ENCODE peak calls at places on chromosomes 7 and 10, in seven cellular contexts. One of them, this sample, is unnamed.

GRCh38 chr10:2839081-2839725 is 228.1 kb upstream of the PFKP start:
- DNase-seq in CD4-positive, alpha-beta T cell: peak
- DNase-seq in left ventricle myocardium inferior: peak
- DNase-seq in body of pancreas: peak
- DNase-seq in pancreas: no peak
- DNase-seq in osteoblast: peak
- DNase-seq in heart left ventricle: no peak
- DNase-seq in this sample: peak

GRCh38 chr7:132430863-132431822 is 145.1 kb downstream of the PLXNA4 start:
- DNase-seq in heart left ventricle: no peak
- DNase-seq in pancreas: peak
- DNase-seq in CD4-positive, alpha-beta T cell: peak
- DNase-seq in body of pancreas: peak
- DNase-seq in osteoblast: peak
- DNase-seq in left ventricle myocardium inferior: no peak
- DNase-seq in this sample: peak

GRCh38 chr7:120805636-120806388 is 52.1 kb downstream of the TSPAN12 start:
- DNase-seq in heart left ventricle: peak
- DNase-seq in CD4-positive, alpha-beta T cell: peak
- DNase-seq in left ventricle myocardium inferior: no peak
- DNase-seq in pancreas: peak
- DNase-seq in body of pancreas: peak
- DNase-seq in osteoblast: no peak
- DNase-seq in this sample: peak

GRCh38 chr7:151696738-151697514 is 177.2 kb upstream of the RHEB start:
- DNase-seq in heart left ventricle: peak
- DNase-seq in body of pancreas: peak
- DNase-seq in left ventricle myocardium inferior: peak
- DNase-seq in CD4-positive, alpha-beta T cell: no peak
- DNase-seq in osteoblast: peak
- DNase-seq in pancreas: no peak
- DNase-seq in this sample: peak

GRCh38 chr7:21868647-21868896 is 77.1 kb downstream of the CDCA7L start:
- DNase-seq in heart left ventricle: no peak
- DNase-seq in pancreas: no peak
- DNase-seq in CD4-positive, alpha-beta T cell: no peak
- DNase-seq in osteoblast: no peak
- DNase-seq in left ventricle myocardium inferior: no peak
- DNase-seq in body of pancreas: no peak
- DNase-seq in this sample: no peak

GRCh38 chr10:79019441-79019840 is 49.3 kb upstream of the ZMIZ1 start:
- DNase-seq in osteoblast: no peak
- DNase-seq in body of pancreas: no peak
- DNase-seq in heart left ventricle: no peak
- DNase-seq in left ventricle myocardium inferior: no peak
- DNase-seq in pancreas: no peak
- DNase-seq in CD4-positive, alpha-beta T cell: no peak
- DNase-seq in this sample: no peak

GRCh38 chr10:9510626-9511025 is 1456.1 kb downstream of the GATA3 start:
- DNase-seq in CD4-positive, alpha-beta T cell: no peak
- DNase-seq in body of pancreas: no peak
- DNase-seq in osteoblast: no peak
- DNase-seq in heart left ventricle: no peak
- DNase-seq in left ventricle myocardium inferior: no peak
- DNase-seq in pancreas: no peak
- DNase-seq in this sample: no peak

GRCh38 chr7:28096713-28097112 is 83.9 kb downstream of the JAZF1 start:
- DNase-seq in pancreas: peak
- DNase-seq in CD4-positive, alpha-beta T cell: peak
- DNase-seq in body of pancreas: peak
- DNase-seq in osteoblast: peak
- DNase-seq in left ventricle myocardium inferior: no peak
- DNase-seq in heart left ventricle: peak
- DNase-seq in this sample: peak

GRCh38 chr10:74542077-74542476 is 284.3 kb upstream of the KAT6B start:
- DNase-seq in body of pancreas: peak
- DNase-seq in CD4-positive, alpha-beta T cell: no peak
- DNase-seq in heart left ventricle: no peak
- DNase-seq in pancreas: no peak
- DNase-seq in left ventricle myocardium inferior: no peak
- DNase-seq in osteoblast: peak
- DNase-seq in this sample: peak

GRCh38 chr7:74039337-74039736 is 11.4 kb downstream of the ELN start:
- DNase-seq in left ventricle myocardium inferior: no peak
- DNase-seq in CD4-positive, alpha-beta T cell: no peak
- DNase-seq in heart left ventricle: peak
- DNase-seq in osteoblast: peak
- DNase-seq in pancreas: no peak
- DNase-seq in body of pancreas: no peak
- DNase-seq in this sample: peak

GRCh38 chr7:52639981-52640380 is 395.5 kb upstream of the POM121L12 start:
- DNase-seq in left ventricle myocardium inferior: no peak
- DNase-seq in heart left ventricle: no peak
- DNase-seq in pancreas: no peak
- DNase-seq in osteoblast: no peak
- DNase-seq in CD4-positive, alpha-beta T cell: no peak
- DNase-seq in body of pancreas: no peak
- DNase-seq in this sample: no peak

GRCh38 chr10:11433657-11434056 is 177.8 kb downstream of the USP6NL start:
- DNase-seq in pancreas: no peak
- DNase-seq in osteoblast: no peak
- DNase-seq in left ventricle myocardium inferior: no peak
- DNase-seq in heart left ventricle: no peak
- DNase-seq in body of pancreas: no peak
- DNase-seq in CD4-positive, alpha-beta T cell: no peak
- DNase-seq in this sample: no peak

GRCh38 chr7:130490287-130490686 is 1.6 kb upstream of the MEST start:
- DNase-seq in pancreas: no peak
- DNase-seq in osteoblast: peak
- DNase-seq in left ventricle myocardium inferior: no peak
- DNase-seq in body of pancreas: no peak
- DNase-seq in heart left ventricle: no peak
- DNase-seq in CD4-positive, alpha-beta T cell: no peak
- DNase-seq in this sample: no peak

GRCh38 chr7:26653966-26654365 is 210.4 kb downstream of the SKAP2 start:
- DNase-seq in pancreas: no peak
- DNase-seq in heart left ventricle: no peak
- DNase-seq in osteoblast: no peak
- DNase-seq in left ventricle myocardium inferior: no peak
- DNase-seq in body of pancreas: no peak
- DNase-seq in CD4-positive, alpha-beta T cell: no peak
- DNase-seq in this sample: peak

GRCh38 chr7:12879139-12879538 is 191.7 kb downstream of the ARL4A start:
- DNase-seq in osteoblast: no peak
- DNase-seq in heart left ventricle: no peak
- DNase-seq in left ventricle myocardium inferior: no peak
- DNase-seq in body of pancreas: no peak
- DNase-seq in pancreas: no peak
- DNase-seq in CD4-positive, alpha-beta T cell: no peak
- DNase-seq in this sample: no peak

GRCh38 chr7:158353606-158354570 is 233.7 kb downstream of the PTPRN2 start:
- DNase-seq in osteoblast: peak
- DNase-seq in heart left ventricle: no peak
- DNase-seq in pancreas: no peak
- DNase-seq in left ventricle myocardium inferior: no peak
- DNase-seq in CD4-positive, alpha-beta T cell: no peak
- DNase-seq in body of pancreas: no peak
- DNase-seq in this sample: peak

GRCh38 chr7:64610997-64611396 is 48.1 kb upstream of the ZNF680 start:
- DNase-seq in heart left ventricle: no peak
- DNase-seq in CD4-positive, alpha-beta T cell: no peak
- DNase-seq in osteoblast: no peak
- DNase-seq in body of pancreas: no peak
- DNase-seq in left ventricle myocardium inferior: no peak
- DNase-seq in pancreas: no peak
- DNase-seq in this sample: no peak

GRCh38 chr10:60089095-60089494 is 182.7 kb upstream of the CCDC6 start:
- DNase-seq in pancreas: no peak
- DNase-seq in left ventricle myocardium inferior: no peak
- DNase-seq in heart left ventricle: no peak
- DNase-seq in body of pancreas: no peak
- DNase-seq in CD4-positive, alpha-beta T cell: no peak
- DNase-seq in osteoblast: peak
- DNase-seq in this sample: peak

GRCh38 chr10:52346394-52347326 is 32.6 kb downstream of the DKK1 start:
- DNase-seq in CD4-positive, alpha-beta T cell: no peak
- DNase-seq in heart left ventricle: no peak
- DNase-seq in body of pancreas: no peak
- DNase-seq in osteoblast: no peak
- DNase-seq in left ventricle myocardium inferior: no peak
- DNase-seq in pancreas: no peak
- DNase-seq in this sample: no peak
- TF ChIP-seq CTCF in CD4-positive, alpha-beta T cell: no peak
- TF ChIP-seq CTCF in heart left ventricle: no peak
- TF ChIP-seq CTCF in body of pancreas: no peak
- TF ChIP-seq CTCF in osteoblast: no peak
- TF ChIP-seq CTCF in left ventricle myocardium inferior: no peak
- TF ChIP-seq CTCF in pancreas: no peak
- TF ChIP-seq CTCF in this sample: no peak

DNA sequence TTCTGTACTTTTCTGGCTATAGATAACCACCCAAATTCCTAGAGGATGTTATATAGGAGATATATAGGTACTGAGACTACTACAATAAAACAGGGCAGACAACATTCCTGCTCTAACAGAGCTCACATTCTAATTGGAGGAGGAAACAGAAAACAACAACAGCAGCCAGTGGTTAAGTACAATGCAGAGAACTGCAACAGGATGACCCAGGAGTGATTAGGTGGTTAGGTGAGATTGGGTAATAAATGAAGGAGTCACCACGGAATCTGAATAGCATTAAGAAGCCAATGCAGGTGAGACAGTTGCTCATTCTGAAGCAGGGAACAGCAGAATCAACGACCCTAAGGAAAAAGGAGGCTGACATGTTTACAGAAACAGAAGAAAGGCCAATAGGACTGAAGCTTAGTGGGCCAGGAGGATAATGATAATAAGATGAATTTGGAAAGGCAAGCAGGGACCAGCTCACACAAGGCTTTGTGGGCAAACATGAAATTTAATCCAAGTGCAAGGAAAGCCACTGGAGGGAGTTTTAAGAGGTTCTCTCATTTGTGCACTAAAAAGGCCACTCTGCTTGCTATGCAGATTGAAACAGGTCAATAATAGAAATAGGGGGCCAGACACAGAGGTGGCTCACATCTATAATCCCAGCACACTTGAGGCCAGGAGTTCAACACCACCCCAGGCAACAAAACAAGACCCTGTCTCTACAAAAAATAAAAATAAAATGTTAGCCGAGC is 16.9 kb upstream of the REEP3 start:
- DNase-seq in pancreas: no peak
- DNase-seq in heart left ventricle: no peak
- DNase-seq in CD4-positive, alpha-beta T cell: no peak
- DNase-seq in body of pancreas: no peak
- DNase-seq in osteoblast: no peak
- DNase-seq in left ventricle myocardium inferior: no peak
- DNase-seq in this sample: peak
- TF ChIP-seq CTCF in pancreas: no peak
- TF ChIP-seq CTCF in heart left ventricle: no peak
- TF ChIP-seq CTCF in CD4-positive, alpha-beta T cell: no peak
- TF ChIP-seq CTCF in body of pancreas: no peak
- TF ChIP-seq CTCF in osteoblast: peak
- TF ChIP-seq CTCF in left ventricle myocardium inferior: no peak
- TF ChIP-seq CTCF in this sample: no peak

GRCh38 chr10:94075521-94075920 is 81.8 kb downstream of the PLCE1 start:
- DNase-seq in body of pancreas: no peak
- DNase-seq in heart left ventricle: no peak
- DNase-seq in pancreas: no peak
- DNase-seq in CD4-positive, alpha-beta T cell: no peak
- DNase-seq in left ventricle myocardium inferior: no peak
- DNase-seq in osteoblast: no peak
- DNase-seq in this sample: no peak

GRCh38 chr10:94077042-94077441 is 83.3 kb downstream of the PLCE1 start:
- DNase-seq in pancreas: no peak
- DNase-seq in CD4-positive, alpha-beta T cell: no peak
- DNase-seq in heart left ventricle: no peak
- DNase-seq in body of pancreas: no peak
- DNase-seq in osteoblast: no peak
- DNase-seq in left ventricle myocardium inferior: no peak
- DNase-seq in this sample: no peak

GRCh38 chr10:94080108-94080507 is 86.4 kb downstream of the PLCE1 start:
- DNase-seq in CD4-positive, alpha-beta T cell: no peak
- DNase-seq in heart left ventricle: no peak
- DNase-seq in body of pancreas: no peak
- DNase-seq in left ventricle myocardium inferior: no peak
- DNase-seq in osteoblast: no peak
- DNase-seq in pancreas: no peak
- DNase-seq in this sample: no peak

GRCh38 chr10:94074462-94074861 is 80.7 kb downstream of the PLCE1 start:
- DNase-seq in body of pancreas: no peak
- DNase-seq in CD4-positive, alpha-beta T cell: no peak
- DNase-seq in left ventricle myocardium inferior: no peak
- DNase-seq in pancreas: no peak
- DNase-seq in osteoblast: no peak
- DNase-seq in heart left ventricle: no peak
- DNase-seq in this sample: no peak

DNA sequence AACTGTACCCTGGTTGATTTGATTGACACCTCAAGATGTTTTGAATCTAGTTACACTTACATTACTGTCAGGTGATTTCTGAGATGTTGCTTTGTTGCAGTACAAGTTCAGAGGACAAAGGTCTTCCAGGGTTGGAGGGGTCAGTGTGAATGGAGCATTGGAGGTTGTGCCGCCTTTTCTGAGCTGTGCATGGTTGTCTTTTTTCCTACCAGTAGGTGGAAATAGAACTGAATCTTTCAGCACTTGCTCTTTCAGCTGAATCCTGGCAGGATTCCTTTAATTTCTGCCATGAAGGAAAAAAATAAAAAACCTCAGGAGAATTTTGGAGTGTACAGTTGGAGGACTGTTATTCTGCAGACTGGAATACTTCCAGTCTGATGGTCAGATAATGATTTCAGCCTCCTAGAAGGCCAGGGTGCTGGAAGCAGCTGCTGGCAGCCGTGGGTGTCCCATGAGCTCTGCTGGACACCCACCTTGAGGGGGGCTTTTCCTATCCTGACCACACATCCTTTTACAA is 82.7 kb downstream of the PLCE1 start:
- DNase-seq in osteoblast: peak
- DNase-seq in body of pancreas: peak
- DNase-seq in heart left ventricle: no peak
- DNase-seq in left ventricle myocardium inferior: no peak
- DNase-seq in pancreas: no peak
- DNase-seq in CD4-positive, alpha-beta T cell: no peak
- DNase-seq in this sample: peak
- TF ChIP-seq CTCF in osteoblast: peak
- TF ChIP-seq CTCF in body of pancreas: peak
- TF ChIP-seq CTCF in heart left ventricle: peak
- TF ChIP-seq CTCF in left ventricle myocardium inferior: peak
- TF ChIP-seq CTCF in pancreas: no peak
- TF ChIP-seq CTCF in CD4-positive, alpha-beta T cell: no peak
- TF ChIP-seq CTCF in this sample: peak

GRCh38 chr7:30743371-30744074 is 8.4 kb upstream of the INMT start:
- DNase-seq in heart left ventricle: peak
- DNase-seq in pancreas: no peak
- DNase-seq in osteoblast: peak
- DNase-seq in body of pancreas: no peak
- DNase-seq in CD4-positive, alpha-beta T cell: no peak
- DNase-seq in left ventricle myocardium inferior: peak
- DNase-seq in this sample: peak
- TF ChIP-seq CTCF in heart left ventricle: peak
- TF ChIP-seq CTCF in pancreas: no peak
- TF ChIP-seq CTCF in osteoblast: peak
- TF ChIP-seq CTCF in body of pancreas: peak
- TF ChIP-seq CTCF in CD4-positive, alpha-beta T cell: no peak
- TF ChIP-seq CTCF in left ventricle myocardium inferior: peak
- TF ChIP-seq CTCF in this sample: no peak

GRCh38 chr7:115851291-115851690 is 179.3 kb downstream of the TFEC start:
- DNase-seq in CD4-positive, alpha-beta T cell: no peak
- DNase-seq in osteoblast: no peak
- DNase-seq in left ventricle myocardium inferior: no peak
- DNase-seq in pancreas: no peak
- DNase-seq in heart left ventricle: no peak
- DNase-seq in body of pancreas: no peak
- DNase-seq in this sample: peak
- TF ChIP-seq CTCF in CD4-positive, alpha-beta T cell: peak
- TF ChIP-seq CTCF in osteoblast: peak
- TF ChIP-seq CTCF in left ventricle myocardium inferior: peak
- TF ChIP-seq CTCF in pancreas: no peak
- TF ChIP-seq CTCF in heart left ventricle: no peak
- TF ChIP-seq CTCF in body of pancreas: peak
- TF ChIP-seq CTCF in this sample: peak